ENCODE peak calls at places on chromosomes 13 and 19, in five cellular contexts. Q is astrocyte; O is tibial nerve; T is CD8-positive, alpha-beta T cell; C is fibroblast of lung. S is an unnamed sample.

GRCh38 chr19:54439174-54439851 is 9.7 kb upstream of the LENG8 start:
- DNase-seq in Q (no peak), O (peak; percentile 30), T (no peak), C (peak; percentile 28), S (peak; percentile 52)

GRCh38 chr19:35349614-35350521 is 2.2 kb downstream of the FFAR1 start:
- DNase-seq in Q (no peak), O (no peak), T (no peak), C (no peak), S (no peak)

GRCh38 chr13:80400164-80400767 is 59.3 kb upstream of the SPRY2 start:
- DNase-seq in Q (no peak), O (no peak), T (no peak), C (no peak), S (no peak)

GRCh38 chr19:3196064-3196932 is 10.6 kb downstream of the NCLN start:
- DNase-seq in Q (no peak), O (no peak), T (no peak), C (no peak), S (no peak)

GRCh38 chr19:40163541-40164129 is 27.6 kb upstream of the MAP3K10 start:
- DNase-seq in Q (no peak), O (no peak), T (no peak), C (no peak), S (no peak)

GRCh38 chr19:8695911-8696310 is 2.7 kb downstream of the ACTL9 start:
- DNase-seq in Q (no peak), O (no peak), T (no peak), C (no peak), S (no peak)

GRCh38 chr13:99225078-99225477 is 24.4 kb downstream of the UBAC2 start:
- DNase-seq in Q (no peak), O (no peak), T (no peak), C (no peak), S (no peak)

GRCh38 chr13:62167650-62168172 is 752.1 kb upstream of the PCDH20 start:
- DNase-seq in Q (no peak), O (no peak), T (no peak), C (no peak), S (no peak)

GRCh38 chr13:108352599-108352998 is 83.1 kb downstream of the TNFSF13B start:
- DNase-seq in Q (no peak), O (no peak), T (no peak), C (no peak), S (no peak)

GRCh38 chr19:7460562-7460966 is 28.3 kb downstream of the PEX11G start:
- DNase-seq in Q (peak; percentile 90), O (no peak), T (no peak), C (no peak), S (peak; percentile 66)

GRCh38 chr19:3338541-3339181 is 27.7 kb upstream of the NFIC start:
- DNase-seq in Q (no peak), O (no peak), T (peak; percentile 67), C (no peak), S (no peak)

GRCh38 chr19:6738726-6739389 is 622 bp upstream of the TRIP10 start:
- DNase-seq in Q (peak; percentile 10), O (no peak), T (peak; percentile 13), C (no peak), S (no peak)

GRCh38 chr19:7636691-7637373 is at the start of gene STXBP2:
- DNase-seq in Q (no peak), O (peak; percentile 37), T (peak; percentile 95), C (no peak), S (no peak)

GRCh38 chr13:85099245-85099644 is 700.0 kb downstream of the SLITRK6 start:
- DNase-seq in Q (no peak), O (no peak), T (no peak), C (no peak), S (no peak)

GRCh38 chr19:6866646-6867255 is 20.6 kb upstream of the ADGRE1 start:
- DNase-seq in Q (no peak), O (no peak), T (no peak), C (no peak), S (no peak)

GRCh38 chr19:2719910-2720776 is 1.0 kb downstream of the DIRAS1 start:
- DNase-seq in Q (peak; percentile 8), O (no peak), T (no peak), C (peak; percentile 26), S (peak; percentile 5)

GRCh38 chr19:54160182-54160811 is 776 bp upstream of the LENG1 start:
- DNase-seq in Q (no peak), O (no peak), T (no peak), C (no peak), S (no peak)

GRCh38 chr19:14553042-14553938 is 18.6 kb downstream of the NDUFB7 start:
- DNase-seq in Q (no peak), O (no peak), T (no peak), C (no peak), S (no peak)

GRCh38 chr19:20051841-20052768 is 12.8 kb upstream of the ZNF682 start:
- DNase-seq in Q (peak; percentile 99), O (peak; percentile 89), T (peak; percentile 56), C (peak; percentile 99), S (peak; percentile 99)

GRCh38 chr13:75079226-75079625 is 402.7 kb downstream of the TBC1D4 start:
- DNase-seq in Q (peak; percentile 80), O (no peak), T (no peak), C (peak; percentile 57), S (peak; percentile 63)

GRCh38 chr19:11587973-11588631 is 9.2 kb upstream of the ZNF627 start:
- DNase-seq in Q (no peak), O (no peak), T (no peak), C (no peak), S (no peak)

GRCh38 chr19:40982594-40983101 is 8.4 kb upstream of the CYP2B6 start:
- DNase-seq in Q (peak; percentile 32), O (no peak), T (no peak), C (peak; percentile 1), S (no peak)

GRCh38 chr13:94415484-94415883 is 64.0 kb downstream of the DCT start:
- DNase-seq in Q (no peak), O (no peak), T (no peak), C (no peak), S (no peak)

GRCh38 chr13:94129490-94129894 is 350.0 kb downstream of the DCT start:
- DNase-seq in Q (no peak), O (no peak), T (no peak), C (peak; percentile 9), S (no peak)

GRCh38 chr13:101258509-101258908 is 157.8 kb downstream of the NALCN start:
- DNase-seq in Q (no peak), O (no peak), T (no peak), C (no peak), S (no peak)

GRCh38 chr13:68708336-68708908 is 1399.2 kb upstream of the ATXN8OS start:
- DNase-seq in Q (no peak), O (no peak), T (no peak), C (no peak), S (no peak)
- H3K4me3 ChIP-seq in Q (no peak overlapping the region), O (no peak overlapping the region), T (no peak overlapping the region), C (no peak overlapping the region), S (no peak overlapping the region)

DNA sequence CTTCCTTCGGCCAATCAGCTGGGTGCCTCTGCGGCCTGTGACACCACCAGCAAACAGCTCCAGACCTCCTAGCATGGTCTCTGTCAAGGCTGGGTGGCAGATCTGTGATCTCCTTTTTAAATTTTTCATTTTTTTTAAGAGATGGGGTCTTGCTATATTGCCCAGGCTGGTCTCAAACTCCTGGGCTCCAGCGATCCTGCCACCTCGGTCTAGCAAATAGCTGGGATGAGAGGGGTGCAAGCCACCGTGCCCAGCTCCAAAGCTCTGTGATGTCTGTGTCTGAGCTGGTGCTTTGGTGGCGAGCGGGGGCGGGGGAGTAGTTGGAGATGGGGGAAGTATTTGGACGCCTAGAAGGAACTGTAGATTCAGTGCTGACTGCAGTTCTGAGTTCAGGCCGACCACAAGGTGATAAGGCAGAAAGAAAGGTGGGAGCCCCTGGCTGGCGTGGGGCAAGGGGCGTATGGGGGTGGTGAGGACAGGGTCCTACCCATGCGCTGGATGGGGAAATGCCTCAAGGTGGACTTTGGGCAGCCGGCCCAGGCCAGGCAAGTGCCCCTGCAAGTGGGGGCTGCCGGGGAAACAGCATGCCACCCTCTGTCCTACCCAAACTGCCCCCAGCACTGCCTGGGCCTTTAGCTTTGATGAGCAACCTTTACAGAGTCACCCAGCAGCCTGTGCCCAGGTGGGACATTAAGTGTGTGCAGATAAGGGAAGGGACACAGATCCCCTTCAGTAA is 5.5 kb downstream of the DPP9 start:
- DNase-seq in Q (no peak), O (no peak), T (no peak), C (no peak), S (peak; percentile 35)
- H3K27ac ChIP-seq in Q (peak overlapping the region; percentile 94), O (no peak overlapping the region), T (no peak overlapping the region), C (peak overlapping the region; percentile 10), S (peak overlapping the region; percentile 92)

GRCh38 chr13:111640476-111640875 is 320.0 kb downstream of the TEX29 start:
- DNase-seq in Q (no peak), O (no peak), T (no peak), C (no peak), S (no peak)
- TF ChIP-seq CTCF in Q (no peak), O (no peak), T (no peak), C (no peak), S (no peak)

GRCh38 chr19:16068696-16069259 is 7.5 kb upstream of the TPM4 start:
- DNase-seq in Q (no peak), O (no peak), T (no peak), C (no peak), S (no peak)
- H3K4me3 ChIP-seq in Q (peak overlapping the region; percentile 63), O (no peak overlapping the region), T (no peak overlapping the region), C (peak overlapping the region; percentile 77), S (peak overlapping the region; percentile 43)

GRCh38 chr19:17920527-17920926 is 12.3 kb upstream of the CCDC124 start:
- DNase-seq in Q (no peak), O (no peak), T (no peak), C (no peak), S (no peak)

GRCh38 chr19:17910776-17911360 is 21.9 kb upstream of the CCDC124 start:
- DNase-seq in Q (no peak), O (no peak), T (no peak), C (no peak), S (no peak)

GRCh38 chr19:17915940-17916593 is 16.7 kb upstream of the CCDC124 start:
- DNase-seq in Q (no peak), O (no peak), T (no peak), C (no peak), S (no peak)
- H3K27ac ChIP-seq in Q (no peak overlapping the region), O (no peak overlapping the region), T (no peak overlapping the region), C (no peak overlapping the region), S (no peak overlapping the region)

GRCh38 chr13:50376895-50377575 is 361.8 kb downstream of the KCNRG start:
- DNase-seq in Q (no peak), O (no peak), T (no peak), C (no peak), S (no peak)
- TF ChIP-seq CTCF in Q (no peak), O (no peak), T (no peak), C (no peak), S (peak; percentile 33)

GRCh38 chr19:12628040-12629022 is 17.6 kb downstream of the ZNF791 start:
- DNase-seq in Q (peak; percentile 44), O (no peak), T (no peak), C (peak; percentile 49), S (peak; percentile 7)
- H3K4me3 ChIP-seq in Q (no peak overlapping the region), O (no peak overlapping the region), T (no peak overlapping the region), C (no peak overlapping the region), S (no peak overlapping the region)

S was measured in brain microvascular endothelial cell.